ENCODE peak calls at places on chromosomes 7 and 10, in four cellular contexts. L is H9, I is mesendoderm, M is IMR-90. A is an unnamed sample.

GRCh38 chr10:131710142-131710861 is 190.5 kb upstream of the PPP2R2D start:
- DNase-seq in L (peak), I (no peak), M (no peak), A (no peak)

GRCh38 chr10:348456-348855 is 213.2 kb downstream of the ZMYND11 start:
- DNase-seq in L (peak), I (no peak), M (no peak), A (no peak)

GRCh38 chr10:75465110-75465509 is 33.7 kb downstream of the LRMDA start:
- DNase-seq in L (no peak), I (no peak), M (no peak), A (no peak)

GRCh38 chr10:122525788-122526187 is 34.8 kb upstream of the DMBT1 start:
- DNase-seq in L (no peak), I (peak), M (no peak), A (no peak)

GRCh38 chr10:84542552-84542951 is 214.2 kb downstream of the CCSER2 start:
- DNase-seq in L (no peak), I (peak), M (no peak), A (no peak)

GRCh38 chr10:47340613-47341170 is 7.5 kb upstream of the RBP3 start:
- DNase-seq in L (peak), I (peak), M (peak), A (peak)

GRCh38 chr10:23912884-23913401 is 296.0 kb upstream of the KIAA1217 start:
- DNase-seq in L (no peak), I (no peak), M (no peak), A (no peak)

GRCh38 chr7:33420311-33420710 is 290.9 kb downstream of the BBS9 start:
- DNase-seq in L (no peak), I (no peak), M (no peak), A (no peak)

GRCh38 chr10:97673736-97674525 is 13.1 kb downstream of the AVPI1 start:
- DNase-seq in L (no peak), I (no peak), M (peak), A (no peak)

GRCh38 chr7:138449580-138449979 is 10.5 kb upstream of the TRIM24 start:
- DNase-seq in L (peak), I (peak), M (no peak), A (peak)

GRCh38 chr7:100975391-100975821 is 6.0 kb downstream of the MUC12 start:
- DNase-seq in L (no peak), I (no peak), M (no peak), A (no peak)

GRCh38 chr10:103645141-103646054 is 151.9 kb downstream of the NEURL1 start:
- DNase-seq in L (no peak), I (peak), M (peak), A (no peak)

GRCh38 chr7:99132922-99133321 is 11.0 kb downstream of the SMURF1 start:
- DNase-seq in L (no peak), I (no peak), M (peak), A (no peak)

GRCh38 chr10:14587540-14588083 is 187.1 kb downstream of the FAM107B start:
- DNase-seq in L (peak), I (no peak), M (no peak), A (no peak)

GRCh38 chr7:93575555-93576397 is 1.3 kb upstream of the CALCR start:
- DNase-seq in L (peak), I (peak), M (no peak), A (peak)

GRCh38 chr7:155836216-155837125 is 24.2 kb upstream of the SHH start:
- DNase-seq in L (no peak), I (no peak), M (no peak), A (no peak)

GRCh38 chr10:113780681-113781250 is 29.3 kb downstream of the PLEKHS1 start:
- DNase-seq in L (no peak), I (peak), M (no peak), A (no peak)

GRCh38 chr10:78579995-78580394 is 488.8 kb upstream of the ZMIZ1 start:
- DNase-seq in L (no peak), I (no peak), M (no peak), A (no peak)

GRCh38 chr7:122844191-122844988 is 41.9 kb downstream of the CADPS2 start:
- DNase-seq in L (no peak), I (no peak), M (no peak), A (no peak)

GRCh38 chr7:12701433-12701832 is 14.0 kb downstream of the ARL4A start:
- DNase-seq in L (no peak), I (no peak), M (no peak), A (no peak)

GRCh38 chr7:91941450-91941849 is 788 bp downstream of the AKAP9 start:
- DNase-seq in L (peak), I (peak), M (peak), A (no peak)

GRCh38 chr7:156492170-156492569 is 148.4 kb upstream of the RNF32 start:
- DNase-seq in L (no peak), I (no peak), M (no peak), A (no peak)

GRCh38 chr10:76558586-76558985 is 1079.0 kb downstream of the KCNMA1 start:
- DNase-seq in L (no peak), I (no peak), M (peak), A (no peak)

GRCh38 chr7:45920543-45921380 is at the start of gene IGFBP3:
- DNase-seq in L (peak), I (peak), M (peak), A (no peak)

DNA sequence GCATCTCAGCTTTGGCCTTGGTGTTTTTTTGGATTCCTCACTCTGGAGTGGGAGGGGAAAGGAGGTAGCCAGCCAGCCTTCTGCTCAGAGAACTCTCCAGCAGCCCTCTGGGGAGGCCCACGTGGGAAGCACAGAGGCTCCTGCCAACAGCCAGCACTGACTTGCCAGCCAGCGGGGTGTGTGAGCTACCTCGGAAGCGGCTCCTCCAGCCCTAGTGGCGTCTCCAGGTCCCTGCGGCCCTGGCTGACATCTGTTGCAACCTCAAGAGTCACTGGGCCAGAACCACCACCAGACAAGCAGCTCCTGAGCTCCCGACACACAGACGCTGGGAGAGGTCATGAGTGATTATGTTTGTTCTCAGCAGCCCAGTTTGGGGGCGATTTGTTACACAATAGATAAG is 180.2 kb upstream of the FZD8 start:
- DNase-seq in L (peak), I (peak), M (peak), A (peak)
- H3K56ac ChIP-seq in L (no peak), I (peak), M (no peak), A (no peak)

DNA sequence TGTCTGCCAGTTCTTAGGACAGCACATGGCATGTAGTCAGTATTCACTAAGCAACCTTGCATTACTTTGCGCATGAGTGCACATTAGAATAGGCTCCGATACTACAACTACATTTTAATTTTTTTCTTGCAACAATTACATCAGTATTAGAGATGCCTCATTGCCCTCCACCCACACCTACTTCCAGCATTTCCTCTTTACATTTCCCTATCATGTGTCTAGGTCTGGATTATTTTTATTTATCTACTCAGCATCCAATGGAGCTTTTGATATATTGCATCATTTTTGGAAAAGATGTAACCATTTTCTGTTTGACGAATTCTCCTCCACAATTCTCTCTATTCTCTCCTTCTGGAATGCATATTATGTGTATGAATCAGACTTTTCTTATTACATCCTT is 258.2 kb upstream of the GLI3 start:
- DNase-seq in L (no peak), I (no peak), M (no peak), A (no peak)
- H3K56ac ChIP-seq in L (no peak), I (no peak), M (no peak), A (no peak)

DNA sequence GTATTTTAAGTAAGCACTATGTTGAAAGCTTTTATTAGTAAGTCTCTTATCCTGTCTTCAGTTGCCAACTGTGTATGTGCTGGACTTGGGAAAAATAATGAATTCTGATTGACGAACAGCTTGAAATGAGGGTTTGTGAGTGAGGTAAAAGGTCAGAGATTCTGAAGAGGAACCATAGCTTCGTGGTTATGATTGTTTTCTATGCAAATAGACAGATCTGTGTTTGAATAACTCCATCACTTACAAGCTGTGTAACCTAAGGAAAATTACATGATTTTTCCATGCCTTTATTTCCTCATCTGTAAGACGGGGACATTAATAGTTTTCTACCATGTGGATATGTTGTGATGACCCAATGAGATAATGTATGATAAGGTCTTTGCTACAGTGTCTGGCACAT is 75.1 kb downstream of the RNLS start:
- DNase-seq in L (no peak), I (no peak), M (no peak), A (no peak)
- H3K56ac ChIP-seq in L (no peak), I (no peak), M (no peak), A (no peak)

GRCh38 chr10:89471110-89471814 is 56.9 kb downstream of the IFIT5 start:
- DNase-seq in L (no peak), I (no peak), M (peak), A (no peak)
- H3K56ac ChIP-seq in L (no peak), I (no peak), M (no peak), A (no peak)

GRCh38 chr10:38016354-38016753 is 5.9 kb downstream of the ZNF33A start:
- DNase-seq in L (no peak), I (no peak), M (no peak), A (no peak)
- H3K56ac ChIP-seq in L (no peak), I (no peak), M (no peak), A (no peak)

GRCh38 chr7:411677-412312 is 107.9 kb downstream of the PDGFA start:
- DNase-seq in L (no peak), I (no peak), M (no peak), A (no peak)
- H3K56ac ChIP-seq in L (no peak), I (no peak), M (no peak), A (no peak)

A was measured in H1.